ENCODE peak calls at places on chromosome 2, in eight cellular contexts. U is HFF-Myc, F is AG09319, W is amniotic stem cell, G is foreskin fibroblast, Y is LoVo, M is C1 segment of cervical spinal cord, N is omental fat pad. K is an unnamed sample.
A peak's percentile ranks its signal among the peaks of the same experiment; 100 is the strongest.

GRCh38 chr2:135473567-135473966 is 57.5 kb downstream of the ZRANB3 start:
- DNase-seq in U (no peak), F (no peak), W (no peak), G (peak; percentile 40), Y (peak; percentile 33), M (no peak), N (no peak), K (no peak)

GRCh38 chr2:205704101-205704741 is 21.9 kb downstream of the NRP2 start:
- DNase-seq in U (no peak), F (no peak), W (no peak), G (no peak), Y (no peak), M (no peak), N (no peak), K (peak; percentile 29)

GRCh38 chr2:35204881-35205280 is 1150.7 kb upstream of the CRIM1 start:
- DNase-seq in U (no peak), F (no peak), W (no peak), G (no peak), Y (no peak), M (no peak), N (no peak), K (no peak)

GRCh38 chr2:231057590-231057989 is 923 bp downstream of the PSMD1 start:
- DNase-seq in U (no peak), F (no peak), W (no peak), G (peak; percentile 18), Y (peak; percentile 13), M (no peak), N (no peak), K (no peak)

GRCh38 chr2:200253631-200254030 is 52.9 kb upstream of the SPATS2L start:
- DNase-seq in U (no peak), F (no peak), W (no peak), G (peak; percentile 59), Y (no peak), M (no peak), N (no peak), K (no peak)

GRCh38 chr2:48568551-48568950 is 38.6 kb downstream of the STON1 start:
- DNase-seq in U (no peak), F (no peak), W (no peak), G (no peak), Y (no peak), M (no peak), N (no peak), K (no peak)

GRCh38 chr2:76247006-76247405 is 536.3 kb upstream of the GCFC2 start:
- DNase-seq in U (no peak), F (no peak), W (no peak), G (no peak), Y (no peak), M (no peak), N (no peak), K (no peak)

GRCh38 chr2:62895632-62896009 is 155.0 kb upstream of the OTX1 start:
- DNase-seq in U (no peak), F (peak; percentile 7), W (no peak), G (peak; percentile 31), Y (no peak), M (no peak), N (no peak), K (no peak)

GRCh38 chr2:30159766-30160165 is 13.0 kb downstream of the YPEL5 start:
- DNase-seq in U (no peak), F (no peak), W (no peak), G (no peak), Y (no peak), M (no peak), N (no peak), K (no peak)

K was measured in hypothalamus.